ENCODE peak calls at places on chromosomes 6 and 20, in six cellular contexts. C, P, U, W, I and L are unnamed samples.

GRCh38 chr6:169851641-169852503 is 100.5 kb downstream of the ERMARD start:
- DNase-seq in C (no peak), P (peak; percentile 64), U (no peak), W (no peak), I (no peak), L (no peak)

GRCh38 chr6:17900011-17900410 is 87.4 kb downstream of the KIF13A start:
- DNase-seq in C (no peak), P (no peak), U (no peak), W (no peak), I (no peak), L (no peak)

GRCh38 chr6:101458341-101458740 is 64.8 kb downstream of the GRIK2 start:
- DNase-seq in C (no peak), P (no peak), U (no peak), W (no peak), I (peak; percentile 10), L (no peak)

GRCh38 chr6:168116975-168117899 is 38.2 kb upstream of the FRMD1 start:
- DNase-seq in C (peak; percentile 76), P (no peak), U (no peak), W (no peak), I (no peak), L (no peak)

GRCh38 chr6:16758163-16758975 is 2.9 kb downstream of the ATXN1 start:
- DNase-seq in C (peak; percentile 26), P (no peak), U (no peak), W (no peak), I (peak; percentile 68), L (no peak)

GRCh38 chr6:75438186-75438880 is 55.3 kb downstream of the FILIP1 start:
- DNase-seq in C (no peak), P (no peak), U (no peak), W (no peak), I (no peak), L (no peak)

GRCh38 chr6:121932071-121933009 is 467.1 kb upstream of the HSF2 start:
- DNase-seq in C (peak; percentile 58), P (no peak), U (peak; percentile 60), W (no peak), I (no peak), L (no peak)

GRCh38 chr6:170096803-170097504 is 193.9 kb downstream of the DLL1 start:
- DNase-seq in C (no peak), P (no peak), U (no peak), W (no peak), I (no peak), L (no peak)

GRCh38 chr6:42423244-42423643 is 28.5 kb downstream of the TRERF1 start:
- DNase-seq in C (no peak), P (no peak), U (no peak), W (peak; percentile 15), I (no peak), L (no peak)

GRCh38 chr20:8473459-8473858 is 341.4 kb downstream of the PLCB1 start:
- DNase-seq in C (no peak), P (no peak), U (no peak), W (no peak), I (no peak), L (no peak)

GRCh38 chr20:49278036-49278816 is at the start of gene ZNFX1:
- DNase-seq in C (peak; percentile 99), P (peak; percentile 99), U (peak; percentile 97), W (peak; percentile 99), I (peak; percentile 99), L (peak; percentile 98)

GRCh38 chr20:49278817-49279676 is 1.2 kb upstream of the ZNFX1 start:
- DNase-seq in C (peak; percentile 35), P (no peak), U (no peak), W (no peak), I (no peak), L (no peak)

GRCh38 chr20:49281059-49281912 is 3.4 kb upstream of the ZNFX1 start:
- DNase-seq in C (peak; percentile 89), P (no peak), U (no peak), W (no peak), I (peak; percentile 47), L (no peak)

GRCh38 chr20:49280463-49281058 is 2.7 kb upstream of the ZNFX1 start:
- DNase-seq in C (peak; percentile 2), P (no peak), U (no peak), W (no peak), I (no peak), L (no peak)

DNA sequence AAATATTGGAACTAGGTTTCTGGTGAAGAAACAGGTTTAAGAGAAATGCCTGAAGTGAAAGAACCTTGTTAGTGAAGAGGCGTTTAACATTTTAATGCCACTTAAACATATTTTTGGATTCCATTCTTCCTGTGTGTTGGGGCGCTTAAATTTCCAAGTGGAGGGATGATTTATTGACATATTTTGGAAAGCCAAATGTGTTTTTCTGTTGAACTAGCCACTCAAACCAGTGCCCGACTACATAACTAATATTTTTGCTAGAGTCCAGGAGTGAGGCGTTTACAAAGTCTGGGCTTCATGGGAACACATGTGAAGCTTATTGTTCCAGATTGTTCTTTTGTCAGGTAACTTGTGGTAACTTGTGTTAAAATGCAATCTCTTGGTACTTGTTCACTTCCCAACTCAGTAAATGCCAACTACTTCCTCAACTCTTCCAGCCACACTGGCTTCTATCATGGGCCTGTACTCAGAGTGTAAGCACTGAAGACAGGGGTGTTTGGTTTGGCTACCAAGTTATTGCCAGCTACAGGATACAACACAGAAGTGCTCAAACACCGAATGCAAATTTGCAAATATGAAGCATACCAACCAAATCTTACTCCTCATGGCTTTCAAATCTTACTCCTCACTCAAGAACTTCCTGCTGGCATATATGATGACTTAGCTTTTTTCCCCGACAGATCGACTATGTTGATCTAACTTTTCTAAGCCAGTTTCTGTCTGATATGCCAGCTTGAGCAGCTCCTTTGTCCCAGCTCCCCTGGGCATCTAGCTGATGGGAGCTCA is 2.0 kb upstream of the ZNFX1 start:
- DNase-seq in C (peak; percentile 5), P (no peak), U (no peak), W (no peak), I (no peak), L (no peak)
- H3K4me1 ChIP-seq in C (peaks cover 55% of the 10 kb centered on the region), P (peaks cover 84% of the 10 kb centered on the region), U (no peaks in the 10 kb centered on the region), W (peaks cover 69% of the 10 kb centered on the region), I (peaks cover 8% of the 10 kb centered on the region), L (peaks cover 58% of the 10 kb centered on the region)

GRCh38 chr6:36290668-36291620 is 21.1 kb downstream of the PNPLA1 start:
- DNase-seq in C (peak; percentile 65), P (no peak), U (no peak), W (no peak), I (no peak), L (no peak)
- H3K27me3 ChIP-seq in C (peaks cover under 1% of the 10 kb centered on the region), P (no peaks in the 10 kb centered on the region), U (no peaks in the 10 kb centered on the region), W (peaks cover under 1% of the 10 kb centered on the region), I (no peaks in the 10 kb centered on the region), L (no peaks in the 10 kb centered on the region)

DNA sequence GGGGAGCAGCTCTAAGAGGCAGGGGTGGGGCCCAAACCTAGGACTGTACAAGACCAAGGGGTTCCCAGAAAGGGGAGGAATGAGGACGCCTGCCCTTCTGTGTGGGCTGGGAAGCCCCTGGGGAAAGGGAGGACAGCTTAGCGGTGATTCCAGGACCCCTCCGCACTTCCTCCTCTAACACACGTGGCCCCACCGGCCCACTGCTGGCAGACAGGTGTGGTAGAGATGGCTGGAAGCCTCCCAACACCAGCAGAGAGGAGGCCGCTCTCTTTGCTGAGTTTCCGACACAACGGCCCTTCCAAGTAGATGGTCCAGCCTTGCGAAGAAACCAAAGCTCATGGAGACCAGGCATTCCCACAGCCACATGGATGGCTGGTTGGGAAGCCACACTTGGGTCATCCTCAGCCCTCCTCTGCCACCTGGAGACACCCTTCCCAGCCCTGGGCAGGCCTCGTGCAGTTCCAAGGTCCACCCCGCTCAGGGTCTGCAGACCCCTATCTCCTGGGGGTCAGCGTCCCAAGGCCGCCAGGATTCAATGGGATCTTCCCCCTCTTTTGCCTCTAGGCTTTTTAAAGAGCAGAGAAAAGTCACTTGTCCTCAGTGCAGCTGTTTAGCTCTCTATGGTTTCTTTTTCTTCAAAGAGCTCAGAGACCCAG is 43.9 kb downstream of the RRBP1 start:
- DNase-seq in C (no peak), P (no peak), U (no peak), W (no peak), I (no peak), L (no peak)
- H3K4me1 ChIP-seq in C (no peaks in the 10 kb centered on the region), P (peaks cover 93% of the 10 kb centered on the region), U (no peaks in the 10 kb centered on the region), W (no peaks in the 10 kb centered on the region), I (peaks cover 5% of the 10 kb centered on the region), L (peaks cover 40% of the 10 kb centered on the region)

GRCh38 chr20:46119028-46119546 is 973 bp downstream of the CD40 start:
- DNase-seq in C (no peak), P (no peak), U (no peak), W (no peak), I (no peak), L (no peak)

GRCh38 chr20:46118481-46119020 is 437 bp downstream of the CD40 start:
- DNase-seq in C (no peak), P (no peak), U (no peak), W (no peak), I (no peak), L (no peak)

GRCh38 chr20:46121531-46121930 is 3.4 kb downstream of the CD40 start:
- DNase-seq in C (no peak), P (no peak), U (no peak), W (no peak), I (no peak), L (no peak)

GRCh38 chr20:46119547-46119946 is 1.4 kb downstream of the CD40 start:
- DNase-seq in C (no peak), P (no peak), U (no peak), W (no peak), I (no peak), L (no peak)

GRCh38 chr20:46120136-46120535 is 2.0 kb downstream of the CD40 start:
- DNase-seq in C (no peak), P (no peak), U (no peak), W (no peak), I (no peak), L (no peak)
- H3K27me3 ChIP-seq in C (peaks cover 25% of the 10 kb centered on the region), P (no peaks in the 10 kb centered on the region), U (peaks cover 6% of the 10 kb centered on the region), W (no peaks in the 10 kb centered on the region), I (no peaks in the 10 kb centered on the region), L (no peaks in the 10 kb centered on the region)

DNA sequence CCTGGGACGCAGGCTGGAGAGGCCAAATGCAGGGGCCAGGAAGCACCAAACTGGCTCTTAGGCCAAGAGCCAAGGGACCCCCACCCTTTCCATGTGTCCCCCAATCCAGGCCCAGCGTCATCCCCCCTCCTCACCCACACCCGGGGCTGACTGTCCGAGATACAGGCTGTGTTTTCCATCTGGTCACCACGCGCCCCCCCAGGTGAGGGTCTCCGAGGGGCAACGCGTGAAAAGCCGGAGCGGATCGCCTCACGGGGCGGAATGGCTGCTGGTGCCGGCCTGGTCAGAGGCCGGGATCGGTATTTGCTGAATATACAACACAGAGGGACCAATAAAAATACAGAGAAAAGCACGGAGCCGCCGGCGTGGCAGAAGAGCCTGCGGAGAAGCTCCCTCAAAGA is 5.2 kb upstream of the ABHD16B start:
- DNase-seq in C (no peak), P (no peak), U (no peak), W (no peak), I (no peak), L (no peak)
- H3K4me1 ChIP-seq in C (peaks cover 36% of the 10 kb centered on the region), P (peaks cover 54% of the 10 kb centered on the region), U (peaks cover 7% of the 10 kb centered on the region), W (peaks cover 26% of the 10 kb centered on the region), I (peaks cover 22% of the 10 kb centered on the region), L (peaks cover 59% of the 10 kb centered on the region)

DNA sequence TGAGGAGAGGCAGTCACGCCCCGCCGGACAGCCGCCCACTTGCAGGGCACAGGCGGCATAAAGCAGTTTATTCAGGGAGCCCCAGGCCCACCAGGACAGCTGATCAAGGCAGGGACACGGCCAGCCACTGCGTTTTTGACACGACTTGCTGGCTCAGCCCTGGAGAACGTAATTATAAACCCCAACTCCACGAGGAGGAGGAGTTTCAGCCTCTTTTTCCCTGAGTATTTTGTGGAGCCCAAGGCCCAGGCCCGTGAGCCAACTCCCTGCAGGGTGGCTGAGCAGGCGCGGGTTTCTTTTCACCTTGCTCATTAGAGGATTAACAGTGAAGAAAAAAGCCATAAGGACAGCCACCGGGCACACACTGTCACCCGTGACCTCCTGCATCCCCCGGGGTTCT is 178.0 kb downstream of the TFAP2C start:
- DNase-seq in C (no peak), P (no peak), U (no peak), W (no peak), I (no peak), L (no peak)
- H3K27me3 ChIP-seq in C (no peaks in the 10 kb centered on the region), P (no peaks in the 10 kb centered on the region), U (no peaks in the 10 kb centered on the region), W (no peaks in the 10 kb centered on the region), I (no peaks in the 10 kb centered on the region), L (peaks cover 29% of the 10 kb centered on the region)